ENCODE peak calls at places on chromosomes 12 and 14, in ten cellular contexts. S is activated B cell treated with CpG ODN at 0.5 μM for 24 hours, Y is heart right ventricle, Q is H9, O is A673, X is neural progenitor cell, L is breast epithelium, Z is MCF 10A, D is spleen, C is HFFc6. A is an unnamed sample.

GRCh38 chr14:95958105-95958504 is 81.1 kb upstream of the C14orf132 start:
- DNase-seq in C (no peak), Q (no peak), X (no peak), D (no peak), S (no peak), Y (no peak), Z (no peak), L (no peak), O (no peak), A (no peak)

GRCh38 chr12:12534975-12535374 is 27.7 kb downstream of the DUSP16 start:
- DNase-seq in S (no peak), O (no peak), C (no peak), D (no peak), Y (no peak), Q (no peak), L (no peak), Z (no peak), X (no peak), A (no peak)

GRCh38 chr12:4855121-4855924 is 54.4 kb upstream of the KCNA1 start:
- DNase-seq in X (peak), Y (peak), S (no peak), L (peak), C (peak), Z (peak), Q (peak), O (peak), D (no peak), A (no peak)

GRCh38 chr14:89067293-89067972 is 243.0 kb downstream of the TTC8 start:
- DNase-seq in Y (no peak), D (no peak), X (no peak), Q (no peak), Z (no peak), S (no peak), L (no peak), O (no peak), C (no peak), A (no peak)

GRCh38 chr12:11875414-11875935 is 195.3 kb upstream of the BCL2L14 start:
- DNase-seq in L (no peak), Z (peak), O (peak), X (no peak), Q (no peak), C (no peak), D (no peak), Y (no peak), S (no peak), A (no peak)

GRCh38 chr14:91058017-91058675 is 2.3 kb downstream of the RPS6KA5 start:
- DNase-seq in X (no peak), D (no peak), S (no peak), C (no peak), Q (no peak), L (no peak), O (no peak), Z (no peak), Y (no peak), A (no peak)

GRCh38 chr12:94150483-94151225 is 2.3 kb downstream of the PLXNC1 start:
- DNase-seq in Y (no peak), D (peak), S (peak), Z (no peak), O (no peak), X (peak), Q (peak), L (no peak), C (no peak), A (no peak)

GRCh38 chr14:65772901-65773574 is 360.5 kb downstream of the FUT8 start:
- DNase-seq in Q (no peak), D (no peak), X (no peak), O (no peak), Y (no peak), S (no peak), L (no peak), C (no peak), Z (no peak), A (no peak)

GRCh38 chr12:125079943-125080645 is 14.9 kb downstream of the AACS start:
- DNase-seq in D (no peak), Q (no peak), L (peak), S (no peak), C (no peak), Y (no peak), X (no peak), O (peak), Z (peak), A (no peak)

GRCh38 chr14:99595034-99595433 is 9.0 kb downstream of the CCDC85C start:
- DNase-seq in L (no peak), S (no peak), C (no peak), Z (no peak), Y (no peak), D (no peak), O (no peak), Q (no peak), X (no peak), A (no peak)

GRCh38 chr14:47332939-47333338 is 342.5 kb downstream of the MDGA2 start:
- DNase-seq in O (peak), X (no peak), C (no peak), S (no peak), Z (no peak), L (no peak), D (no peak), Q (no peak), Y (no peak), A (no peak)
- TF ChIP-seq CTCF in O (peak), X (peak), C (peak), S (no peak), Z (no peak), L (no peak), D (no peak), Q (peak), Y (no peak), A (peak)

GRCh38 chr14:35112641-35113040 is 9.1 kb downstream of the PPP2R3C start:
- DNase-seq in S (no peak), C (no peak), D (no peak), Y (no peak), Z (no peak), Q (no peak), L (no peak), O (no peak), X (no peak), A (no peak)
- TF ChIP-seq CTCF in S (no peak), C (no peak), D (no peak), Y (no peak), Z (no peak), Q (no peak), L (no peak), O (no peak), X (no peak), A (no peak)

GRCh38 chr12:64652346-64652745 is 42.1 kb downstream of the RASSF3 start:
- DNase-seq in Q (no peak), Z (no peak), Y (no peak), X (no peak), O (no peak), S (no peak), L (no peak), C (no peak), D (no peak), A (no peak)
- TF ChIP-seq CTCF in Q (no peak), Z (no peak), Y (no peak), X (no peak), O (no peak), S (no peak), L (no peak), C (no peak), D (no peak), A (no peak)

GRCh38 chr12:100058482-100059029 is 73.8 kb upstream of the ANKS1B start:
- DNase-seq in L (no peak), X (no peak), Y (no peak), C (peak), O (peak), D (no peak), Q (no peak), Z (peak), S (no peak), A (no peak)
- TF ChIP-seq CTCF in L (no peak), X (no peak), Y (no peak), C (peak), O (peak), D (no peak), Q (no peak), Z (no peak), S (no peak), A (no peak)

GRCh38 chr14:79629372-79629771 is 581.9 kb downstream of the DIO2 start:
- DNase-seq in X (peak), Z (no peak), S (no peak), L (no peak), Y (no peak), C (no peak), O (no peak), D (no peak), Q (no peak), A (no peak)

GRCh38 chr14:79627058-79627457 is 584.2 kb downstream of the DIO2 start:
- DNase-seq in O (no peak), X (no peak), L (no peak), Z (no peak), S (no peak), C (no peak), D (no peak), Y (no peak), Q (no peak), A (no peak)

GRCh38 chr14:79629891-79630560 is 581.3 kb downstream of the DIO2 start:
- DNase-seq in C (no peak), L (no peak), O (no peak), Q (no peak), Z (peak), Y (no peak), D (no peak), X (no peak), S (no peak), A (no peak)

GRCh38 chr14:79630561-79630960 is 580.7 kb downstream of the DIO2 start:
- DNase-seq in Y (no peak), Q (no peak), D (no peak), Z (no peak), C (no peak), L (no peak), S (no peak), O (no peak), X (no peak), A (no peak)

GRCh38 chr14:79631276-79631675 is 580.0 kb downstream of the DIO2 start:
- DNase-seq in O (no peak), Q (peak), S (no peak), C (no peak), D (peak), Y (no peak), X (no peak), L (no peak), Z (no peak), A (no peak)
- TF ChIP-seq CTCF in O (no peak), Q (peak), S (no peak), C (no peak), D (no peak), Y (no peak), X (no peak), L (no peak), Z (no peak), A (no peak)

GRCh38 chr12:45816652-45817051 is 87.1 kb downstream of the ARID2 start:
- DNase-seq in S (no peak), Z (no peak), Y (no peak), D (no peak), C (no peak), O (no peak), L (no peak), Q (no peak), X (no peak), A (no peak)
- TF ChIP-seq CTCF in S (no peak), Z (no peak), Y (no peak), D (no peak), C (peak), O (peak), L (no peak), Q (peak), X (no peak), A (peak)